ENCODE peak calls at places on chromosomes 16 and 17, in seven cellular contexts. One of them, this sample, is unnamed.

GRCh38 chr16:9072806-9073341 is 18.6 kb upstream of the HAPSTR1 start:
- DNase-seq in MCF 10A: peak
- DNase-seq in HS-27A: no peak
- DNase-seq in spleen: no peak
- DNase-seq in neural crest cell: no peak
- DNase-seq in activated CD8-positive, alpha-beta memory T cell treated with anti-CD3 and anti-CD28 coated beads for 4 hours: no peak
- DNase-seq in mesendoderm: peak
- DNase-seq in this sample: no peak

GRCh38 chr17:81480140-81480917 is 32.3 kb downstream of the ACTG1 start:
- DNase-seq in mesendoderm: no peak
- DNase-seq in HS-27A: no peak
- DNase-seq in neural crest cell: no peak
- DNase-seq in MCF 10A: peak
- DNase-seq in activated CD8-positive, alpha-beta memory T cell treated with anti-CD3 and anti-CD28 coated beads for 4 hours: no peak
- DNase-seq in spleen: no peak
- DNase-seq in this sample: no peak

GRCh38 chr16:51034481-51035109 is 116.5 kb downstream of the SALL1 start:
- DNase-seq in mesendoderm: no peak
- DNase-seq in spleen: no peak
- DNase-seq in HS-27A: no peak
- DNase-seq in neural crest cell: no peak
- DNase-seq in MCF 10A: no peak
- DNase-seq in activated CD8-positive, alpha-beta memory T cell treated with anti-CD3 and anti-CD28 coated beads for 4 hours: no peak
- DNase-seq in this sample: no peak

GRCh38 chr16:49643429-49644142 is 212.3 kb downstream of the ZNF423 start:
- DNase-seq in spleen: peak
- DNase-seq in activated CD8-positive, alpha-beta memory T cell treated with anti-CD3 and anti-CD28 coated beads for 4 hours: no peak
- DNase-seq in HS-27A: no peak
- DNase-seq in MCF 10A: peak
- DNase-seq in neural crest cell: no peak
- DNase-seq in mesendoderm: no peak
- DNase-seq in this sample: no peak

GRCh38 chr16:75218256-75219076 is at the start of gene CTRB1:
- DNase-seq in neural crest cell: no peak
- DNase-seq in mesendoderm: no peak
- DNase-seq in MCF 10A: no peak
- DNase-seq in activated CD8-positive, alpha-beta memory T cell treated with anti-CD3 and anti-CD28 coated beads for 4 hours: no peak
- DNase-seq in spleen: no peak
- DNase-seq in HS-27A: no peak
- DNase-seq in this sample: no peak

GRCh38 chr16:85514601-85515318 is 98.4 kb upstream of the GSE1 start:
- DNase-seq in HS-27A: peak
- DNase-seq in MCF 10A: peak
- DNase-seq in spleen: no peak
- DNase-seq in mesendoderm: peak
- DNase-seq in neural crest cell: no peak
- DNase-seq in activated CD8-positive, alpha-beta memory T cell treated with anti-CD3 and anti-CD28 coated beads for 4 hours: no peak
- DNase-seq in this sample: no peak

GRCh38 chr16:12268602-12269001 is 292.1 kb downstream of the SNX29 start:
- DNase-seq in activated CD8-positive, alpha-beta memory T cell treated with anti-CD3 and anti-CD28 coated beads for 4 hours: no peak
- DNase-seq in mesendoderm: no peak
- DNase-seq in MCF 10A: peak
- DNase-seq in HS-27A: no peak
- DNase-seq in spleen: no peak
- DNase-seq in neural crest cell: no peak
- DNase-seq in this sample: no peak

GRCh38 chr17:73203788-73204479 is 11.1 kb downstream of the COG1 start:
- DNase-seq in neural crest cell: no peak
- DNase-seq in mesendoderm: no peak
- DNase-seq in spleen: no peak
- DNase-seq in activated CD8-positive, alpha-beta memory T cell treated with anti-CD3 and anti-CD28 coated beads for 4 hours: no peak
- DNase-seq in MCF 10A: no peak
- DNase-seq in HS-27A: no peak
- DNase-seq in this sample: no peak

GRCh38 chr16:87918314-87918713 is 18.0 kb downstream of the CA5A start:
- DNase-seq in activated CD8-positive, alpha-beta memory T cell treated with anti-CD3 and anti-CD28 coated beads for 4 hours: no peak
- DNase-seq in MCF 10A: no peak
- DNase-seq in neural crest cell: no peak
- DNase-seq in HS-27A: no peak
- DNase-seq in mesendoderm: no peak
- DNase-seq in spleen: no peak
- DNase-seq in this sample: no peak

GRCh38 chr17:31780436-31780835 is 78.6 kb downstream of the COPRS start:
- DNase-seq in spleen: no peak
- DNase-seq in activated CD8-positive, alpha-beta memory T cell treated with anti-CD3 and anti-CD28 coated beads for 4 hours: no peak
- DNase-seq in mesendoderm: no peak
- DNase-seq in HS-27A: no peak
- DNase-seq in MCF 10A: no peak
- DNase-seq in neural crest cell: no peak
- DNase-seq in this sample: no peak

GRCh38 chr16:66528294-66528693 is 21.6 kb downstream of the TK2 start:
- DNase-seq in HS-27A: no peak
- DNase-seq in activated CD8-positive, alpha-beta memory T cell treated with anti-CD3 and anti-CD28 coated beads for 4 hours: no peak
- DNase-seq in MCF 10A: no peak
- DNase-seq in mesendoderm: no peak
- DNase-seq in spleen: no peak
- DNase-seq in neural crest cell: no peak
- DNase-seq in this sample: no peak

GRCh38 chr16:4935231-4935855 is 1.6 kb downstream of the PPL start:
- DNase-seq in HS-27A: no peak
- DNase-seq in spleen: no peak
- DNase-seq in activated CD8-positive, alpha-beta memory T cell treated with anti-CD3 and anti-CD28 coated beads for 4 hours: no peak
- DNase-seq in mesendoderm: no peak
- DNase-seq in neural crest cell: no peak
- DNase-seq in MCF 10A: peak
- DNase-seq in this sample: no peak

GRCh38 chr16:58120216-58120615 is 9.0 kb downstream of the CFAP20 start:
- DNase-seq in neural crest cell: no peak
- DNase-seq in HS-27A: no peak
- DNase-seq in MCF 10A: no peak
- DNase-seq in activated CD8-positive, alpha-beta memory T cell treated with anti-CD3 and anti-CD28 coated beads for 4 hours: no peak
- DNase-seq in mesendoderm: no peak
- DNase-seq in spleen: no peak
- DNase-seq in this sample: no peak

GRCh38 chr16:46853713-46854443 is 22.9 kb upstream of the C16orf87 start:
- DNase-seq in neural crest cell: peak
- DNase-seq in activated CD8-positive, alpha-beta memory T cell treated with anti-CD3 and anti-CD28 coated beads for 4 hours: no peak
- DNase-seq in spleen: peak
- DNase-seq in mesendoderm: peak
- DNase-seq in HS-27A: peak
- DNase-seq in MCF 10A: peak
- DNase-seq in this sample: peak

GRCh38 chr17:45730192-45730591 is 53.9 kb upstream of the CRHR1 start:
- DNase-seq in HS-27A: no peak
- DNase-seq in MCF 10A: no peak
- DNase-seq in spleen: no peak
- DNase-seq in activated CD8-positive, alpha-beta memory T cell treated with anti-CD3 and anti-CD28 coated beads for 4 hours: no peak
- DNase-seq in neural crest cell: no peak
- DNase-seq in mesendoderm: no peak
- DNase-seq in this sample: no peak

GRCh38 chr17:36599546-36600250 is 1.7 kb upstream of the MRM1 start:
- DNase-seq in neural crest cell: no peak
- DNase-seq in MCF 10A: no peak
- DNase-seq in activated CD8-positive, alpha-beta memory T cell treated with anti-CD3 and anti-CD28 coated beads for 4 hours: no peak
- DNase-seq in spleen: no peak
- DNase-seq in HS-27A: no peak
- DNase-seq in mesendoderm: no peak
- DNase-seq in this sample: no peak

GRCh38 chr17:74117999-74118421 is 85.5 kb upstream of the RPL38 start:
- DNase-seq in activated CD8-positive, alpha-beta memory T cell treated with anti-CD3 and anti-CD28 coated beads for 4 hours: no peak
- DNase-seq in neural crest cell: no peak
- DNase-seq in MCF 10A: no peak
- DNase-seq in mesendoderm: peak
- DNase-seq in HS-27A: no peak
- DNase-seq in spleen: peak
- DNase-seq in this sample: no peak

This sample was measured in esophagus squamous epithelium.